ENCODE peak calls at places on chromosome 11, in four cellular contexts. V is endothelial cell, C is WERI-Rb-1, Y is NB4. F is an unnamed sample.

GRCh38 chr11:112797653-112798293 is 163.4 kb upstream of the NCAM1 start:
- DNase-seq in V (peak), C (peak), Y (peak), F (peak)

GRCh38 chr11:11841605-11842425 is at the start of gene USP47:
- DNase-seq in V (peak), C (peak), Y (peak), F (peak)

GRCh38 chr11:86916330-86916729 is 38.9 kb downstream of the FZD4 start:
- DNase-seq in V (no peak), C (no peak), Y (no peak), F (no peak)

GRCh38 chr11:6200975-6201374 is 2.0 kb downstream of the OR52W1 start:
- DNase-seq in V (no peak), C (no peak), Y (peak), F (no peak)

GRCh38 chr11:108204376-108204775 is 18.1 kb downstream of the NPAT start:
- DNase-seq in V (no peak), C (no peak), Y (no peak), F (no peak)

GRCh38 chr11:62573006-62573591 is 592 bp downstream of the EEF1G start:
- DNase-seq in V (peak), C (no peak), Y (peak), F (peak)

GRCh38 chr11:59368238-59369022 is 9.7 kb downstream of the OR5AN1 start:
- DNase-seq in V (no peak), C (no peak), Y (peak), F (peak)

GRCh38 chr11:124315052-124315451 is 1.3 kb upstream of the OR8D1 start:
- DNase-seq in V (no peak), C (no peak), Y (no peak), F (no peak)

GRCh38 chr11:46272816-46273427 is 4.5 kb upstream of the CREB3L1 start:
- DNase-seq in V (no peak), C (peak), Y (peak), F (no peak)

GRCh38 chr11:124987096-124987495 is 33.1 kb downstream of the CCDC15 start:
- DNase-seq in V (no peak), C (peak), Y (no peak), F (no peak)

GRCh38 chr11:10327254-10327653 is 22.4 kb downstream of the ADM start:
- DNase-seq in V (no peak), C (no peak), Y (no peak), F (no peak)

GRCh38 chr11:3056296-3057068 is 741 bp downstream of the CARS1 start:
- DNase-seq in V (no peak), C (no peak), Y (peak), F (peak)

GRCh38 chr11:20672575-20672974 is 3.2 kb downstream of the NELL1 start:
- DNase-seq in V (no peak), C (no peak), Y (peak), F (peak)

GRCh38 chr11:62439785-62440602 is 21.2 kb downstream of the SCGB1A1 start:
- DNase-seq in V (no peak), C (no peak), Y (peak), F (no peak)

GRCh38 chr11:61325649-61326414 is 7.1 kb downstream of the DDB1 start:
- DNase-seq in V (no peak), C (no peak), Y (no peak), F (no peak)

GRCh38 chr11:42974510-42974909 is 337.3 kb upstream of the API5 start:
- DNase-seq in V (no peak), C (no peak), Y (peak), F (no peak)

GRCh38 chr11:24642648-24643047 is 145.8 kb downstream of the LUZP2 start:
- DNase-seq in V (no peak), C (no peak), Y (no peak), F (no peak)

GRCh38 chr11:128553662-128554392 is 33.5 kb downstream of the ETS1 start:
- DNase-seq in V (no peak), C (peak), Y (peak), F (peak)

GRCh38 chr11:64687204-64687603 is 35.8 kb downstream of the NRXN2 start:
- DNase-seq in V (no peak), C (no peak), Y (no peak), F (no peak)

GRCh38 chr11:64685536-64685935 is 37.5 kb downstream of the NRXN2 start:
- DNase-seq in V (no peak), C (no peak), Y (no peak), F (no peak)

GRCh38 chr11:64687641-64688533 is 35.1 kb downstream of the NRXN2 start:
- DNase-seq in V (no peak), C (no peak), Y (no peak), F (no peak)

GRCh38 chr11:64688534-64688982 is 34.4 kb downstream of the NRXN2 start:
- DNase-seq in V (peak), C (peak), Y (peak), F (peak)

GRCh38 chr11:64686466-64687175 is 36.4 kb downstream of the NRXN2 start:
- DNase-seq in V (no peak), C (no peak), Y (no peak), F (no peak)
- TF ChIP-seq CTCF in V (no peak), C (no peak), Y (no peak), F (no peak)

GRCh38 chr11:117195761-117196160 is 3.4 kb upstream of the TAGLN start:
- DNase-seq in V (no peak), C (no peak), Y (no peak), F (no peak)

GRCh38 chr11:117197006-117197405 is 2.2 kb upstream of the TAGLN start:
- DNase-seq in V (no peak), C (no peak), Y (no peak), F (no peak)

GRCh38 chr11:117199061-117199915 is at the start of gene TAGLN:
- DNase-seq in V (peak), C (no peak), Y (no peak), F (no peak)

GRCh38 chr11:117198613-117199012 is 557 bp upstream of the TAGLN start:
- DNase-seq in V (no peak), C (no peak), Y (no peak), F (no peak)

DNA sequence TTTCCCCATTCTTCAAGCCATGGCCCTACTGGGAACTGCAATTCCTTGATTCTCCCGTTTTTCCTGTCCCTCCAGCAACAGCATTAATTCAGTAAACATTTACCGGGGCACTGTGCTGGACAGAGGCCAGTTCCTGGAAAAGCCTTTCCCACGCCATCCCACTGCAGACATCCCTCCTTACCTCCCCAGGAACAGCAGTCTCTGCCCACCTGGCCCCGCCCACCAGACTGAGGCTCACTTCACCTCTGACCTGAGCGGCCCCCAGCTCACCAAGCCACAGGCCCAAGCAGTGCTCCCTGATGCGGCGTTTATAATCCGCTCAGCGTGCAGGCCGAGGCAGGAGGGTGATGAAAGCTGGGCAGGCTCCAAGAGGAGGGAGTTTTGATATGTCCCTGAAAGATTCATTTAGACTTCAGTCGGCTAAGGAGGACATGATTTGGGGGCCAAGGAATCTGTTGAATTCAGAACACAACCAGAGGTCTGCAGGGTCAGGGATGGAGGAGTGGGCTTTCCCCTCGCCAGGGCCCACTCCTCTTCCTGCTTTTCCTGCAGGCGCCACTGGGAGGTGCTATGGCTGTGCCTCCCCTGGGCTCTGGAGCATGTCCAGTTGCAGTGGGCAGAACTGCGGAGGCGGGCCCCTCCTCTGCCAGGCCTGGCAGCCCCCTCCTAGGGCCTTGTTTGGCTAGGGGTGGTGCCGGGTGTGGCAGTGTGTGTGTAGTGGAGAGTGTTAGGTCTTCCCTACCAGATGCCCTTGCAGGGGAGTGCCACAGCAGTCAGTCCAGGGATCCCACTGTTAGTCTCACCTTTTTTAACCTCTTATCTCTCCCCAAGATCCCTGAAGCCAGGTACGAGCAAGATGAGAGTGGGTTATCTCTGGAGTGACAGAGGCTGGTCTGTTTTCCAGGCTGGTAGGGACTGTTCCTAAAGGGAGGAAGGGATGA is 1.4 kb upstream of the TAGLN start:
- DNase-seq in V (peak), C (peak), Y (no peak), F (no peak)
- TF ChIP-seq CTCF in V (peak), C (peak), Y (peak), F (peak)

DNA sequence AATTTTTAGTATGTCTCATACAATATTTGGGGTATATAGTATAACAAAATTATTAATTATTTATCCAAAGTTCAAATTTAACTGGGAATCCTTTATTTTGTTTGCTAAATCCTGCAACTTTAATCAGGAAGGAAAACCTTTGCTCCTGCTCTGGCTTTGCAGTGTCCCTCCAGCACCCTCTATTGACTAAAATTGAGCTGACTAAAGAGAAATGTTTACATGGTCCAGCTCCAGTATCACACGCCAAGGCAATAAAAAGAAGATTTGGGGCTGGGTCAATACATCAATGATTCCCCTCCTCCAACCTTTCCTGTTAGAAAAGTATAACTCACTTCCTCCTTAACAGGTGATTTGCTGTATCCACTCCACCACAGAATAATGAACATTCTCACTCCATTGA is 153.0 kb upstream of the LRRC4C start:
- DNase-seq in V (no peak), C (no peak), Y (peak), F (peak)
- TF ChIP-seq CTCF in V (no peak), C (no peak), Y (peak), F (peak)

DNA sequence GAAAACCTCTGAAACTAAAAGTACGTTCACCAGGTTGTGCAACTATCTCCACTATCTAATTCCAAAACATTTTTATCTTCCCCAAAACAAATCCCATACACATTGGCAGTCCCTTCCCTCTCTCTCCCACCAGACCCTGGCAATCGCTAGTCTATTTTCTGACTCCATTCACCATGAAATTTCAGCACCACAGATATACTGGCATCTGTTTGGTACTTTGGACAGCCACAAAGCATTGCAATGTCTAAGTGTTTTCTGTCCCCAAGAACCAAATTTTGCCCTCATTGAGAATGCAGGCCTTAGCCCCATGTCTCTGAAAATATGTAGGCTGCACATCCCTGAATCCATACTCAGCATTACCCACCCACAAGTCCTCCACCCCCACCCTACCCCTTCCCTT is 28.0 kb upstream of the KCNJ11 start:
- DNase-seq in V (no peak), C (no peak), Y (no peak), F (no peak)
- TF ChIP-seq CTCF in V (no peak), C (no peak), Y (no peak), F (no peak)

GRCh38 chr11:95849087-95849825 is 59.0 kb downstream of the CEP57 start:
- DNase-seq in V (peak), C (peak), Y (peak), F (peak)
- TF ChIP-seq CTCF in V (no peak), C (peak), Y (peak), F (peak)

GRCh38 chr11:14644396-14645246 is 1.0 kb downstream of the PDE3B start:
- DNase-seq in V (peak), C (peak), Y (peak), F (peak)
- TF ChIP-seq CTCF in V (no peak), C (no peak), Y (no peak), F (peak)

GRCh38 chr11:22666700-22667439 is 459 bp downstream of the GAS2 start:
- DNase-seq in V (peak), C (peak), Y (no peak), F (peak)
- TF ChIP-seq CTCF in V (no peak), C (peak), Y (no peak), F (no peak)